ENCODE peak calls at places on chromosome 18, in six cellular contexts. V is tibial artery, N is cardiac muscle cell, K is cardiac fibroblast, B is thyroid gland, X is fibroblast of lung. C is an unnamed sample.

GRCh38 chr18:22494771-22495170 is 77.1 kb upstream of the CTAGE1 start:
- DNase-seq in X (peak; percentile 65), N (no peak), V (no peak), B (no peak), K (peak; percentile 77), C (peak; percentile 87)

GRCh38 chr18:29003194-29003593 is 826.3 kb upstream of the CDH2 start:
- DNase-seq in K (no peak), V (no peak), B (no peak), N (no peak), X (no peak), C (no peak)

GRCh38 chr18:68956650-68957049 is 158.8 kb downstream of the CCDC102B start:
- DNase-seq in V (no peak), X (no peak), B (no peak), N (no peak), K (no peak), C (no peak)

GRCh38 chr18:51342815-51343214 is 145.3 kb upstream of the MEX3C start:
- DNase-seq in V (no peak), X (peak; percentile 2), B (no peak), N (no peak), K (peak; percentile 54), C (peak; percentile 76)

GRCh38 chr18:36207326-36207725 is 20.0 kb downstream of the MOCOS start:
- DNase-seq in B (no peak), X (no peak), N (no peak), V (no peak), K (no peak), C (no peak)

GRCh38 chr18:28432350-28432749 is 255.4 kb upstream of the CDH2 start:
- DNase-seq in V (no peak), B (no peak), N (no peak), K (peak; percentile 34), X (no peak), C (peak; percentile 38)

GRCh38 chr18:58178476-58178875 is 134.4 kb downstream of the NEDD4L start:
- DNase-seq in B (no peak), X (peak; percentile 28), K (no peak), V (no peak), N (no peak), C (peak; percentile 35)

GRCh38 chr18:9362869-9363268 is 28.3 kb downstream of the TWSG1 start:
- DNase-seq in B (no peak), K (no peak), N (no peak), V (no peak), X (no peak), C (no peak)

GRCh38 chr18:57122906-57123510 is 23.9 kb upstream of the BOD1L2 start:
- DNase-seq in N (no peak), B (no peak), V (no peak), K (no peak), X (no peak), C (no peak)

GRCh38 chr18:31302991-31303390 is 15.0 kb upstream of the DSG1 start:
- DNase-seq in X (no peak), B (no peak), V (no peak), K (peak; percentile 13), N (no peak), C (peak; percentile 41)

GRCh38 chr18:12079504-12080237 is 14.0 kb upstream of the ANKRD62 start:
- DNase-seq in N (no peak), K (peak; percentile 69), B (peak; percentile 81), V (no peak), X (peak; percentile 53), C (peak; percentile 82)

GRCh38 chr18:9062418-9062751 is 40.1 kb upstream of the NDUFV2 start:
- DNase-seq in B (no peak), X (no peak), N (no peak), V (no peak), K (no peak), C (no peak)

GRCh38 chr18:56823986-56824385 is 172.8 kb downstream of the WDR7 start:
- DNase-seq in N (no peak), B (no peak), V (no peak), K (peak; percentile 41), X (no peak), C (no peak)

GRCh38 chr18:3257627-3258120 is 4.3 kb upstream of the MYL12B start:
- DNase-seq in N (no peak), X (no peak), V (no peak), B (no peak), K (no peak), C (no peak)

GRCh38 chr18:25661836-25662235 is 309.9 kb upstream of the ZNF521 start:
- DNase-seq in X (peak; percentile 24), K (no peak), V (no peak), B (no peak), N (no peak), C (no peak)

GRCh38 chr18:76349067-76349715 is 145.9 kb downstream of the ZNF516 start:
- DNase-seq in X (peak; percentile 77), K (peak; percentile 82), B (peak; percentile 71), V (peak; percentile 73), N (peak; percentile 75), C (peak; percentile 79)

GRCh38 chr18:76346490-76347130 is 148.4 kb downstream of the ZNF516 start:
- DNase-seq in K (no peak), X (no peak), B (no peak), N (no peak), V (no peak), C (no peak)

GRCh38 chr18:76350134-76351025 is 144.7 kb downstream of the ZNF516 start:
- DNase-seq in X (no peak), B (no peak), V (no peak), K (no peak), N (no peak), C (no peak)

GRCh38 chr18:76347341-76347740 is 147.7 kb downstream of the ZNF516 start:
- DNase-seq in B (no peak), V (no peak), N (no peak), X (no peak), K (no peak), C (no peak)

GRCh38 chr18:76348267-76349066 is 146.6 kb downstream of the ZNF516 start:
- DNase-seq in V (no peak), N (no peak), K (no peak), B (peak; percentile 76), X (no peak), C (no peak)
- H3K4me3 ChIP-seq in V (no peak overlapping the region), N (no peak overlapping the region), K (no peak overlapping the region), B (no peak overlapping the region), X (no peak overlapping the region), C (no peak overlapping the region)

GRCh38 chr18:13530879-13531387 is 195.4 kb downstream of the FAM210A start:
- DNase-seq in B (peak; percentile 67), K (peak; percentile 18), X (peak; percentile 31), N (peak; percentile 57), V (peak; percentile 84), C (peak; percentile 55)
- TF ChIP-seq CTCF in B (peak; percentile 49), K (peak; percentile 10), X (peak; percentile 29), N (peak; percentile 51), V (peak; percentile 73), C (peak; percentile 44)

GRCh38 chr18:159933-160332 is 1.6 kb downstream of the USP14 start:
- DNase-seq in K (no peak), X (no peak), V (no peak), B (no peak), N (no peak), C (no peak)
- H3K4me3 ChIP-seq in K (no peak overlapping the region), X (peak overlapping the region; percentile 94), V (peak overlapping the region; percentile 88), B (no peak overlapping the region), N (peak overlapping the region; percentile 90), C (peak overlapping the region; percentile 77)

DNA sequence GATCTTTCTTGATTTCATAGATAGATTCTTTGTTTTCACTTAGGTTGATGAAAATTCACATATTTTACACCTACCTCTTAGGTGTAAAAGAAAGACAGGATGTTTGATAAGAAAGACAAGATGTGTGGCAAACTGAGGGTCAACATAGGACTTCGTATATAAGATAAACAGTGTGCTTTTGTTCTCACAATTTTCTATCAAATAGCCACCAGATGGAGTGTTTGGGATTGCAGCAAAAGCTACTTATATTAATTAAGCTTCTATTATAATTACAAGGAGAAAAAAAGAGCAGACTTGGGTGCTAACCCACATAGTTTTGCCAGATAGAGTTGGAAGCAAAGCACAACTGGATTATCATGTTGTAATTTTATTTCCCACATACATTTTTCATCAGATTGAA is 232.9 kb downstream of the CDH7 start:
- DNase-seq in B (no peak), X (no peak), V (no peak), N (no peak), K (no peak), C (no peak)
- TF ChIP-seq CTCF in B (no peak), X (no peak), V (no peak), N (no peak), K (no peak), C (no peak)

GRCh38 chr18:35050004-35050623 is 8.9 kb downstream of the MAPRE2 start:
- DNase-seq in V (no peak), B (no peak), N (no peak), X (peak; percentile 42), K (peak; percentile 35), C (no peak)
- H3K4me3 ChIP-seq in V (no peak overlapping the region), B (no peak overlapping the region), N (no peak overlapping the region), X (peak overlapping the region; percentile 7), K (no peak overlapping the region), C (peak overlapping the region; percentile 32)

DNA sequence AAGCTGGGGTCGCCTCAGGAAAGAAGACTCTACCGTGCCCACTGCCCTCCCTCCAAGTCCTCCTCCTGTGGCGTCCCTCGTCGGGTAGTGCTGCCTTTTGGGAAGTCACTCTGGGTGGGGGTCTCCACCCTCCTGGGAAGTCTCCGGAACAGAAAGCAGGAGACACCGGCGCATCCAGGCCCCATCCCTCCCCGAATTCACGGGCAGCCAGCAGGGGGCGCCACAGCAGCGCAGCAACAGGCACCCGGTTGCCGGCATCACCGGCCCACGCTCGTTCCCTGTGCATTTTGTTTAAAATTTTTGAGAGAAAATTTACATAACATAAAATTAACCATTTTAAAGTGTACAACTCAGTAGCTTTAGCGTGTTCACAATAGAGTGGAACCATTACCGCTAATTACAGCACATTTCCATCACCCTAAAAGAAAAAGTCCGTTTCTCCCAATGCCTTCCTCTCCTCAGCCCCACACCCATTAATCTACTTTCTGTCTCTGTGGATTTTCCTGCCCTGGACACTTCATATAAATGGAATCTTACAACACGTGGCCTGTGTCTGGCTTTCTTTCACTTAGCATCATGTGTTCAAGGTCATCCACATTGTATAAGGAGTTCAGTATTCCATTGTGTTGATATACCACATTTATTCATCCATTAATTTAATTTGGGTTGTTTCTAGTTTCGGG is 62.3 kb downstream of the ADNP2 start:
- DNase-seq in V (no peak), K (peak; percentile 55), X (peak; percentile 53), N (peak; percentile 36), B (peak; percentile 69), C (peak; percentile 50)
- TF ChIP-seq CTCF in V (peak; percentile 67), K (peak; percentile 94), X (peak; percentile 83), N (peak; percentile 97), B (peak; percentile 75), C (peak; percentile 81)